ENCODE peak calls at places on chromosomes 4 and X, in six cellular contexts. H is lung microvascular endothelial cell; E is amniotic stem cell; L is H4; M is activated gamma-delta T cell treated with Interleukin-2 at 50 U/mL for 16 hours; Y is activated CD4-positive, CD25-positive, alpha-beta regulatory T cell treated with anti-CD3 and anti-CD28 coated beads, Interleukin-2, amount 50 U/mL, for 72 hours. S is an unnamed sample.

GRCh38 chr4:56575820-56576429 is 70.3 kb downstream of the ARL9 start:
- DNase-seq in L (peak), Y (no peak), M (no peak), H (peak), E (peak), S (no peak)

GRCh38 chrX:95585321-95585720 is 1099.3 kb upstream of the DIAPH2 start:
- DNase-seq in E (no peak), M (no peak), Y (no peak), H (no peak), L (no peak), S (no peak)

GRCh38 chr4:140018931-140019618 is 134.9 kb downstream of the MAML3 start:
- DNase-seq in M (no peak), Y (no peak), H (no peak), L (no peak), E (no peak), S (no peak)

GRCh38 chr4:155900402-155900801 is 3.1 kb upstream of the TDO2 start:
- DNase-seq in H (no peak), M (no peak), Y (no peak), L (peak), E (no peak), S (peak)

GRCh38 chrX:48937065-48937907 is 18.5 kb upstream of the PIM2 start:
- DNase-seq in H (no peak), L (peak), M (peak), E (no peak), Y (peak), S (no peak)

GRCh38 chr4:186701273-186701672 is 22.4 kb downstream of the FAT1 start:
- DNase-seq in L (no peak), H (no peak), M (no peak), Y (no peak), E (no peak), S (peak)

GRCh38 chrX:122094611-122095010 is 1047.2 kb downstream of the GLUD2 start:
- DNase-seq in E (no peak), H (no peak), L (peak), Y (no peak), M (no peak), S (no peak)

GRCh38 chrX:122835886-122836285 is 348.2 kb upstream of the GRIA3 start:
- DNase-seq in L (no peak), H (no peak), Y (no peak), E (no peak), M (no peak), S (no peak)

GRCh38 chrX:116246261-116246660 is 75.7 kb downstream of the AGTR2 start:
- DNase-seq in M (no peak), E (no peak), L (no peak), Y (no peak), H (no peak), S (no peak)

GRCh38 chr4:16253127-16253960 is 27.1 kb upstream of the TAPT1 start:
- DNase-seq in Y (no peak), E (peak), H (no peak), L (peak), M (no peak), S (peak)

GRCh38 chr4:181509073-181509472 is 734.1 kb upstream of the TENM3 start:
- DNase-seq in E (no peak), Y (no peak), H (no peak), M (no peak), L (no peak), S (no peak)

GRCh38 chrX:68807818-68808217 is 21.0 kb upstream of the EFNB1 start:
- DNase-seq in L (peak), E (peak), Y (no peak), H (no peak), M (no peak), S (peak)

GRCh38 chr4:140003851-140004579 is 150.0 kb downstream of the MAML3 start:
- DNase-seq in H (no peak), L (no peak), E (no peak), Y (no peak), M (no peak), S (no peak)

GRCh38 chr4:8537041-8537461 is 43.1 kb upstream of the GPR78 start:
- DNase-seq in M (no peak), Y (no peak), H (peak), E (no peak), L (peak), S (peak)

GRCh38 chrX:30870572-30870971 is 18.5 kb downstream of the TAB3 start:
- DNase-seq in M (no peak), Y (no peak), E (no peak), L (no peak), H (no peak), S (no peak)

GRCh38 chrX:72349190-72349589 is 43.5 kb upstream of the CITED1 start:
- DNase-seq in H (no peak), Y (no peak), M (no peak), L (no peak), E (no peak), S (no peak)

GRCh38 chr4:106409901-106410889 is 41.6 kb upstream of the GIMD1 start:
- DNase-seq in M (no peak), H (no peak), L (no peak), E (no peak), Y (no peak), S (no peak)

GRCh38 chrX:132092439-132093065 is 35.3 kb downstream of the FRMD7 start:
- DNase-seq in L (peak), Y (peak), E (peak), M (peak), H (peak), S (peak)

GRCh38 chrX:107454302-107454701 is 4.8 kb downstream of the FRMPD3 start:
- DNase-seq in Y (no peak), M (peak), L (peak), E (no peak), H (no peak), S (no peak)

GRCh38 chr4:89799071-89799470 is 37.9 kb downstream of the SNCA start:
- DNase-seq in H (no peak), Y (no peak), M (no peak), L (no peak), E (no peak), S (no peak)

GRCh38 chrX:10620121-10620699 is at the start of gene MID1:
- DNase-seq in M (no peak), Y (no peak), L (peak), E (peak), H (peak), S (peak)

S was measured in A673.